ENCODE peak calls at places on chromosomes 6 and 20, in seven cellular contexts. One of them, this sample, is unnamed. For H3K27me3 and H3K4me1, the result is how much of the 10 kb centered on the place peaks cover.

GRCh38 chr6:148650941-148651540 is 95.8 kb upstream of the UST start:
- DNase-seq in breast epithelium: no peak
- DNase-seq in HCT116: no peak
- DNase-seq in HepG2: no peak
- DNase-seq in spleen: no peak
- DNase-seq in suprapubic skin: no peak
- DNase-seq in H1: no peak
- DNase-seq in this sample: no peak

GRCh38 chr20:1754749-1755148 is 97.2 kb upstream of the SIRPG start:
- DNase-seq in breast epithelium: no peak
- DNase-seq in HCT116: no peak
- DNase-seq in HepG2: no peak
- DNase-seq in spleen: no peak
- DNase-seq in suprapubic skin: no peak
- DNase-seq in H1: no peak
- DNase-seq in this sample: no peak

GRCh38 chr20:22763257-22763906 is 179.0 kb upstream of the FOXA2 start:
- DNase-seq in breast epithelium: no peak
- DNase-seq in HCT116: peak
- DNase-seq in HepG2: no peak
- DNase-seq in spleen: no peak
- DNase-seq in suprapubic skin: no peak
- DNase-seq in H1: no peak
- DNase-seq in this sample: no peak

GRCh38 chr6:89023591-89024441 is 56.7 kb upstream of the PNRC1 start:
- DNase-seq in breast epithelium: no peak
- DNase-seq in HCT116: no peak
- DNase-seq in HepG2: no peak
- DNase-seq in spleen: no peak
- DNase-seq in suprapubic skin: no peak
- DNase-seq in H1: no peak
- DNase-seq in this sample: no peak

GRCh38 chr20:34859367-34859766 is 13.3 kb downstream of the GGT7 start:
- DNase-seq in breast epithelium: no peak
- DNase-seq in HCT116: no peak
- DNase-seq in HepG2: no peak
- DNase-seq in spleen: peak
- DNase-seq in suprapubic skin: no peak
- DNase-seq in H1: no peak
- DNase-seq in this sample: no peak

GRCh38 chr6:116064626-116065025 is 3.9 kb upstream of the FRK start:
- DNase-seq in breast epithelium: no peak
- DNase-seq in HCT116: no peak
- DNase-seq in HepG2: no peak
- DNase-seq in spleen: no peak
- DNase-seq in suprapubic skin: no peak
- DNase-seq in H1: no peak
- DNase-seq in this sample: no peak

GRCh38 chr6:113457156-113457555 is 400.0 kb upstream of the MARCKS start:
- DNase-seq in breast epithelium: no peak
- DNase-seq in HCT116: no peak
- DNase-seq in HepG2: no peak
- DNase-seq in spleen: no peak
- DNase-seq in suprapubic skin: no peak
- DNase-seq in H1: no peak
- DNase-seq in this sample: no peak

GRCh38 chr20:37907677-37908397 is 4.9 kb downstream of the VSTM2L start:
- DNase-seq in breast epithelium: no peak
- DNase-seq in HCT116: no peak
- DNase-seq in HepG2: no peak
- DNase-seq in spleen: no peak
- DNase-seq in suprapubic skin: no peak
- DNase-seq in H1: no peak
- DNase-seq in this sample: no peak

GRCh38 chr6:77650098-77650663 is 2.7 kb upstream of the MEI4 start:
- DNase-seq in breast epithelium: no peak
- DNase-seq in HCT116: no peak
- DNase-seq in HepG2: no peak
- DNase-seq in spleen: peak
- DNase-seq in suprapubic skin: no peak
- DNase-seq in H1: peak
- DNase-seq in this sample: peak

GRCh38 chr20:63740501-63741353 is 1.2 kb downstream of the SLC2A4RG start:
- DNase-seq in breast epithelium: peak
- DNase-seq in HCT116: peak
- DNase-seq in HepG2: peak
- DNase-seq in spleen: peak
- DNase-seq in suprapubic skin: peak
- DNase-seq in H1: peak
- DNase-seq in this sample: no peak

GRCh38 chr20:53245581-53245980 is 273.4 kb downstream of the TSHZ2 start:
- DNase-seq in breast epithelium: no peak
- DNase-seq in HCT116: no peak
- DNase-seq in HepG2: no peak
- DNase-seq in spleen: no peak
- DNase-seq in suprapubic skin: no peak
- DNase-seq in H1: no peak
- DNase-seq in this sample: no peak

GRCh38 chr6:68427630-68428029 is 207.5 kb upstream of the ADGRB3 start:
- DNase-seq in breast epithelium: no peak
- DNase-seq in HCT116: no peak
- DNase-seq in HepG2: no peak
- DNase-seq in spleen: no peak
- DNase-seq in suprapubic skin: no peak
- DNase-seq in H1: no peak
- DNase-seq in this sample: no peak

GRCh38 chr6:161694995-161695394 is 421.1 kb upstream of the AGPAT4 start:
- DNase-seq in breast epithelium: no peak
- DNase-seq in HCT116: peak
- DNase-seq in HepG2: peak
- DNase-seq in spleen: no peak
- DNase-seq in suprapubic skin: no peak
- DNase-seq in H1: no peak
- DNase-seq in this sample: peak

GRCh38 chr20:50229156-50229605 is 38.6 kb downstream of the CEBPB start:
- DNase-seq in breast epithelium: no peak
- DNase-seq in HCT116: no peak
- DNase-seq in HepG2: no peak
- DNase-seq in spleen: no peak
- DNase-seq in suprapubic skin: no peak
- DNase-seq in H1: no peak
- DNase-seq in this sample: no peak

GRCh38 chr6:149900620-149901443 is 2.9 kb upstream of the RAET1E start:
- DNase-seq in breast epithelium: no peak
- DNase-seq in HCT116: no peak
- DNase-seq in HepG2: no peak
- DNase-seq in spleen: peak
- DNase-seq in suprapubic skin: peak
- DNase-seq in H1: no peak
- DNase-seq in this sample: no peak

GRCh38 chr6:150977276-150977675 is 111.8 kb downstream of the MTHFD1L start:
- DNase-seq in breast epithelium: no peak
- DNase-seq in HCT116: no peak
- DNase-seq in HepG2: no peak
- DNase-seq in spleen: no peak
- DNase-seq in suprapubic skin: no peak
- DNase-seq in H1: no peak
- DNase-seq in this sample: no peak

GRCh38 chr6:85672050-85672449 is 29.4 kb upstream of the SYNCRIP start:
- DNase-seq in breast epithelium: no peak
- DNase-seq in HCT116: no peak
- DNase-seq in HepG2: no peak
- DNase-seq in spleen: no peak
- DNase-seq in suprapubic skin: no peak
- DNase-seq in H1: no peak
- DNase-seq in this sample: no peak

GRCh38 chr6:82525775-82526515 is 162.3 kb downstream of the TPBG start:
- DNase-seq in breast epithelium: no peak
- DNase-seq in HCT116: no peak
- DNase-seq in HepG2: no peak
- DNase-seq in spleen: no peak
- DNase-seq in suprapubic skin: no peak
- DNase-seq in H1: no peak
- DNase-seq in this sample: no peak

DNA sequence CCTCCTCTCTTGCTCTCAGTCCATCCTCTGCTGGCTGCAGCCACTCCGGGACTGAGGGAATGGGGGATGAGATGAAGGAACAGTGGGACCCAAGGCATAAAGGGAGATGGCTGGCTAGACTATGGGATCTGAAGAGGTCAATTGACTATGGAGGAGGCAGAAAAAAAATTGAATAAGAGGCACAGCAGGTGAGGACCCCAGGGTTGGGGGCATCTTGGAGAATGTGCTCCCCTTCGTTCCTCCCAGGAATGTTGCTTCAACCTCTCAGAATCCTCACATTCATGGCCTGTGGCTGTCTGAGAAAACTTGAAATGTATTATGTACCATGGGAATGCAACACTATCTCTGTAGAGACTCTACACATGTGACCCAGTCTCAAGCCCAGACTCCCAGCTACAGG is 121.0 kb downstream of the SLC22A3 start:
- DNase-seq in breast epithelium: no peak
- DNase-seq in HCT116: no peak
- DNase-seq in HepG2: no peak
- DNase-seq in spleen: no peak
- DNase-seq in suprapubic skin: no peak
- DNase-seq in H1: peak
- DNase-seq in this sample: no peak
- H3K27me3 ChIP-seq in breast epithelium: under half
- H3K27me3 ChIP-seq in HCT116: under half
- H3K27me3 ChIP-seq in HepG2: under half
- H3K27me3 ChIP-seq in spleen: under half
- H3K27me3 ChIP-seq in suprapubic skin: under half
- H3K27me3 ChIP-seq in H1: under half
- H3K27me3 ChIP-seq in this sample: under half

GRCh38 chr6:157533397-157533814 is 152.4 kb downstream of the ZDHHC14 start:
- DNase-seq in breast epithelium: no peak
- DNase-seq in HCT116: no peak
- DNase-seq in HepG2: no peak
- DNase-seq in spleen: no peak
- DNase-seq in suprapubic skin: no peak
- DNase-seq in H1: peak
- DNase-seq in this sample: no peak

GRCh38 chr6:157535354-157536217 is 154.6 kb downstream of the ZDHHC14 start:
- DNase-seq in breast epithelium: no peak
- DNase-seq in HCT116: peak
- DNase-seq in HepG2: peak
- DNase-seq in spleen: no peak
- DNase-seq in suprapubic skin: no peak
- DNase-seq in H1: no peak
- DNase-seq in this sample: peak

GRCh38 chr6:157536218-157536534 is 155.2 kb downstream of the ZDHHC14 start:
- DNase-seq in breast epithelium: no peak
- DNase-seq in HCT116: no peak
- DNase-seq in HepG2: no peak
- DNase-seq in spleen: no peak
- DNase-seq in suprapubic skin: no peak
- DNase-seq in H1: no peak
- DNase-seq in this sample: no peak

GRCh38 chr6:157534134-157534871 is 153.3 kb downstream of the ZDHHC14 start:
- DNase-seq in breast epithelium: no peak
- DNase-seq in HCT116: no peak
- DNase-seq in HepG2: no peak
- DNase-seq in spleen: no peak
- DNase-seq in suprapubic skin: no peak
- DNase-seq in H1: no peak
- DNase-seq in this sample: no peak

DNA sequence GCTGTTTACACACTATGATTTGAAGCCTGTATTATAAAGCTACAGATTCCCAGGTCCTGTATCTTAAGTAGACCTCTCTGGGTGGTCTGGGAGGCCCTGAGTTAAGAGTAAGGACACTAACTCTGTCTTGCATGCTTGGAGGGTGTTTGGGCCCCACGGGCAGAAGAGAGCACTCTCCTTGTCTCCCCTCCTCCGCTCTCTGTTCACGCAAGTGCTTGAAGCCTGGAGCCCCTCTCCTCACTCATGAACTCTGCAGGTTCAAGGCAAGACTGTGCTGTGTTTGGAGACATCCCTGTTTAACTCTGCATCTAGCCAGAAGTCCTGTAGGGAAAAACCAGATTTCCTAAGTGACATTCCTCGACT is 154.0 kb downstream of the ZDHHC14 start:
- DNase-seq in breast epithelium: no peak
- DNase-seq in HCT116: no peak
- DNase-seq in HepG2: no peak
- DNase-seq in spleen: no peak
- DNase-seq in suprapubic skin: no peak
- DNase-seq in H1: no peak
- DNase-seq in this sample: no peak
- H3K4me1 ChIP-seq in breast epithelium: under half
- H3K4me1 ChIP-seq in HCT116: under half
- H3K4me1 ChIP-seq in HepG2: half or more
- H3K4me1 ChIP-seq in spleen: under half
- H3K4me1 ChIP-seq in suprapubic skin: under half
- H3K4me1 ChIP-seq in H1: under half
- H3K4me1 ChIP-seq in this sample: under half

GRCh38 chr20:48785801-48786200 is 42.0 kb downstream of the PREX1 start:
- DNase-seq in breast epithelium: no peak
- DNase-seq in HCT116: no peak
- DNase-seq in HepG2: no peak
- DNase-seq in spleen: peak
- DNase-seq in suprapubic skin: no peak
- DNase-seq in H1: no peak
- DNase-seq in this sample: no peak
- TF ChIP-seq POLR2AphosphoS5 in breast epithelium: no peak
- TF ChIP-seq POLR2AphosphoS5 in HCT116: no peak
- TF ChIP-seq POLR2AphosphoS5 in HepG2: no peak
- TF ChIP-seq POLR2AphosphoS5 in spleen: no peak
- TF ChIP-seq POLR2AphosphoS5 in suprapubic skin: no peak
- TF ChIP-seq POLR2AphosphoS5 in H1: no peak
- TF ChIP-seq POLR2AphosphoS5 in this sample: no peak

DNA sequence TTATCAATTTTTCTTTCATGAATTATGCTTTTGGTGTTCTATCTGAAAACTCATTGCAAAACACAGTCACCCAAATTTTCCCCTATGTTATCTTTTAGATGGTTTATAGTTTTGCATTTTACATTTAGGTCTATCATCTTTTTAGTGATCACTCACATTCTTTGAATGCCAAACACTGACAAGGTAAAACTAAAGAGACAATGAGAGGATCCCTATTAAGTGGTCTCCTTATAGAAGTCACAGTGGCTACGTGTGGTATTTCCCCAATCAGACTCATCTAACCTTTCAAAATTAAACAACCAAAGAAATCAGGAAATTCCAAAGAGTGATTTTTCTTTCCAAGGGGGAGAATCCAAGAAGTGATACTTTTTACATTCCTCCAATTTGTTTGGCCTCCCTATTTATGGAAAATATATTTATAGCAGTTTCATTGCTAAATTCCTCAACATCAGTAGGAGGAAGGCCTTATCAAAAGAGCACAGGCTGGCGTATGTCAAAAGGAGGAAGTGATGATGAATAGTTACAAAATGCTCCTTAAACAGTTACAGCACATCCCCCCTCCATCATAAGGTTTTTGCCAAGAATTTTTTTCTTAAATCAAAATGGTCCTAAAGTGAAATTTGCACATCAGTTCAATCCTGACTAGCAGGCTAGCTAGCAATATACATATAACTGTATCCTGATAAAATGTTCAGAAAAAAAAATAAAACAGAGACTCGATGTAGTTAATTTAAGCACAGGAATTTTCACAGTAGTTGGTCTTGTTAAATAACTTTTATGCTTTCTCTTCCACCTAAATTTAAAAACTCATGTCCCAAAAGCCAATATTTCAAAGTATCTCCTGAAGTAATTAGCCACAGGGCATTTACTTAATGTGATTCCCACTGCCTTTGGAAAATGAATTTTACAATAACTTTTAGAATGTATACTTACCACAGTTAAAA is 76.2 kb upstream of the IPCEF1 start:
- DNase-seq in breast epithelium: no peak
- DNase-seq in HCT116: no peak
- DNase-seq in HepG2: no peak
- DNase-seq in spleen: no peak
- DNase-seq in suprapubic skin: no peak
- DNase-seq in H1: no peak
- DNase-seq in this sample: no peak
- H3K27me3 ChIP-seq in breast epithelium: under half
- H3K27me3 ChIP-seq in HCT116: under half
- H3K27me3 ChIP-seq in HepG2: under half
- H3K27me3 ChIP-seq in spleen: under half
- H3K27me3 ChIP-seq in suprapubic skin: under half
- H3K27me3 ChIP-seq in H1: under half
- H3K27me3 ChIP-seq in this sample: under half

This sample was measured in Panc1.